ENCODE peak calls at places on chromosomes 7 and 10, in seven cellular contexts. M is Caco-2, Z is dermis blood vessel endothelial cell, X is fibroblast of the conjunctiva, W is H9, E is NCI-H2171, Y is ELR. D is an unnamed sample.

GRCh38 chr10:26735435-26735834 is 37.9 kb downstream of the PDSS1 start:
- DNase-seq in M (no peak), Z (no peak), X (no peak), W (no peak), E (no peak), Y (no peak), D (no peak)

GRCh38 chr7:111012152-111012551 is 78.8 kb upstream of the LRRN3 start:
- DNase-seq in M (no peak), Z (no peak), X (no peak), W (no peak), E (no peak), Y (peak), D (no peak)

GRCh38 chr10:49297818-49298665 is 928 bp upstream of the C10orf71 start:
- DNase-seq in M (no peak), Z (no peak), X (no peak), W (no peak), E (no peak), Y (no peak), D (no peak)

GRCh38 chr7:148884049-148884298 is at the start of gene EZH2:
- DNase-seq in M (no peak), Z (no peak), X (no peak), W (no peak), E (no peak), Y (no peak), D (no peak)

GRCh38 chr7:66267249-66267648 is 62.1 kb downstream of the TPST1 start:
- DNase-seq in M (no peak), Z (no peak), X (peak), W (no peak), E (no peak), Y (peak), D (no peak)

GRCh38 chr7:142301299-142301698 is 43.4 kb upstream of the PRSS58 start:
- DNase-seq in M (no peak), Z (no peak), X (no peak), W (no peak), E (no peak), Y (no peak), D (no peak)

GRCh38 chr10:73106301-73106700 is 4.0 kb upstream of the NUDT13 start:
- DNase-seq in M (no peak), Z (no peak), X (no peak), W (no peak), E (no peak), Y (no peak), D (no peak)

GRCh38 chr7:120864146-120864920 is 6.4 kb upstream of the TSPAN12 start:
- DNase-seq in M (no peak), Z (no peak), X (no peak), W (no peak), E (no peak), Y (no peak), D (peak)

GRCh38 chr10:123150986-123151738 is 3.0 kb upstream of the BUB3 start:
- DNase-seq in M (peak), Z (peak), X (no peak), W (peak), E (no peak), Y (no peak), D (no peak)

D was measured in A673.